ENCODE peak calls at places on chromosomes 13 and 19, in four cellular contexts. J, Q, V and N are unnamed samples.

GRCh38 chr19:45469132-45469834 is 1.5 kb downstream of the FOSB start:
- DNase-seq in J (peak; percentile 92), Q (peak; percentile 87), V (peak; percentile 94), N (peak; percentile 76)

GRCh38 chr13:99973163-99973785 is 1.7 kb upstream of the ZIC5 start:
- DNase-seq in J (peak; percentile 20), Q (no peak), V (no peak), N (no peak)

GRCh38 chr13:23558675-23559536 is 11.3 kb upstream of the TNFRSF19 start:
- DNase-seq in J (peak; percentile 31), Q (peak; percentile 97), V (no peak), N (peak; percentile 10)

GRCh38 chr19:4910594-4911273 is 1.4 kb downstream of the UHRF1 start:
- DNase-seq in J (peak; percentile 62), Q (no peak), V (no peak), N (no peak)

GRCh38 chr19:1213391-1214286 is 8.1 kb downstream of the STK11 start:
- DNase-seq in J (peak; percentile 57), Q (no peak), V (no peak), N (no peak)

GRCh38 chr19:30664358-30665058 is 292.3 kb downstream of the ZNF536 start:
- DNase-seq in J (peak; percentile 51), Q (peak; percentile 84), V (no peak), N (no peak)

GRCh38 chr19:36987091-36987490 is 71.0 kb downstream of the ZNF568 start:
- DNase-seq in J (no peak), Q (no peak), V (no peak), N (no peak)

GRCh38 chr19:11652492-11652891 is 55.2 kb downstream of the ZNF627 start:
- DNase-seq in J (no peak), Q (no peak), V (no peak), N (no peak)

GRCh38 chr13:31101511-31102170 is 60.1 kb downstream of the HSPH1 start:
- DNase-seq in J (no peak), Q (no peak), V (no peak), N (no peak)

GRCh38 chr19:10717356-10718204 is at the start of gene DNM2:
- DNase-seq in J (peak; percentile 96), Q (peak; percentile 100), V (peak; percentile 94), N (peak; percentile 100)

GRCh38 chr13:71278512-71278911 is 588.5 kb downstream of the DACH1 start:
- DNase-seq in J (no peak), Q (no peak), V (no peak), N (no peak)

GRCh38 chr13:74667656-74668055 is 533.5 kb upstream of the KLF12 start:
- DNase-seq in J (no peak), Q (no peak), V (no peak), N (no peak)

GRCh38 chr19:38392707-38393308 is 4.3 kb downstream of the SPRED3 start:
- DNase-seq in J (no peak), Q (peak; percentile 58), V (peak; percentile 62), N (no peak)

GRCh38 chr19:37948362-37948761 is 41.4 kb downstream of the SIPA1L3 start:
- DNase-seq in J (no peak), Q (no peak), V (no peak), N (no peak)

GRCh38 chr19:38044267-38045111 is 137.5 kb downstream of the SIPA1L3 start:
- DNase-seq in J (no peak), Q (no peak), V (no peak), N (no peak)

GRCh38 chr19:39319098-39319891 is 1.4 kb downstream of the LRFN1 start:
- DNase-seq in J (no peak), Q (no peak), V (no peak), N (no peak)

GRCh38 chr13:25847145-25847544 is 204.7 kb downstream of the SHISA2 start:
- DNase-seq in J (no peak), Q (no peak), V (no peak), N (no peak)

GRCh38 chr19:42253245-42254082 is 1.5 kb downstream of the ERF start:
- DNase-seq in J (peak; percentile 83), Q (peak; percentile 59), V (peak; percentile 87), N (no peak)

GRCh38 chr19:20247016-20247683 is 80.1 kb downstream of the ZNF486 start:
- DNase-seq in J (peak; percentile 62), Q (no peak), V (no peak), N (no peak)

GRCh38 chr19:46297700-46298476 is 1.0 kb downstream of the HIF3A start:
- DNase-seq in J (peak; percentile 55), Q (no peak), V (peak; percentile 54), N (no peak)

DNA sequence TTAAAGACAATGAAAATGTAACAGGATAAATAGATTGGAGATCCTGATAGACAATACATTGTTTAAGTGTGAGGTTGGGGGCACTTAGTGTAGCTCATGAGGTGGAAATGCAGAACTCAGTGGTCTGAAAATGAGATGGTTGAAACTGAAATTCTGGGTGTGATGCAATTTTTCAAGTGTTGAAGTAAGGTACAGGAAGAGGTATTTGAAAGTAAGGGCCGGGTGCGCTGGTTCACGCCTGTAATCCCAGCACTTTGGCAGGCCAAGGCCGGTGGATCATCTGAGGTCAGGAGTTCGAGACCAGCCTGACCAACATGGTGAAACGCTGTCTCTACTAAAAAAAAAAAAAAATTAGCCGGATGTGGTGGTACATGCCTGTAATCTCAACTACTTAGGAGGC is 113.0 kb downstream of the UFM1 start:
- DNase-seq in J (no peak), Q (no peak), V (no peak), N (no peak)
- TF ChIP-seq ELF1 in J (no peak), Q (no peak), V (no peak), N (no peak)

DNA sequence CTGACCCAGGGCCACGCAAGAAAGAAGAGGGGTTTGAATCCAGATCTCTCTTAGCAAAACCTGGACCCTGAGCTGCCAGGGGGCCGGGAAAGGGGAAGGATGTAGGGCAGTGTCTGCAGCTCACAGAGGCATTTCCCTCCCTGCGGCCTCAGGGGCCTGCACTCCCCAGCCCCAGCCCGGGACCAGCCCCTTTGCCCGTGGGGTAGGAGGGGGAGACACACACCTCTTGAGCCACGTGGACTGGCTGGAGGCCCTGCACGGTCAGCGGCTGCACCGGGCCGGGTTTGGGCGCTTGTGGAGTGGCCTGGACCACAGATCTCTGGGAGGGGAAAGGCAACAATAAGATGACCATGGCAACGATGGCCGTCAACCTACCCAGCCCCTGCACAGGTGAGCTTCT is 26.9 kb downstream of the RFX1 start:
- DNase-seq in J (no peak), Q (no peak), V (no peak), N (no peak)
- H3K4me3 ChIP-seq in J (no peak overlapping the region), Q (no peak overlapping the region), V (no peak overlapping the region), N (no peak overlapping the region)

GRCh38 chr13:20495087-20496023 is 30.3 kb downstream of the CRYL1 start:
- DNase-seq in J (peak; percentile 74), Q (peak; percentile 66), V (peak; percentile 54), N (peak; percentile 50)
- TF ChIP-seq ELF1 in J (no peak), Q (no peak), V (no peak), N (no peak)

GRCh38 chr13:48001127-48001881 is at the start of gene SUCLA2:
- DNase-seq in J (peak; percentile 99), Q (peak; percentile 92), V (peak; percentile 96), N (peak; percentile 59)
- H3K4me3 ChIP-seq in J (peak within 1 kb of the TSS; percentile 94), Q (peak within 1 kb of the TSS; percentile 94), V (peak within 1 kb of the TSS; percentile 90), N (peak within 1 kb of the TSS; percentile 97)

GRCh38 chr19:43765109-43765876 is 10.5 kb upstream of the SMG9 start:
- DNase-seq in J (no peak), Q (peak; percentile 30), V (peak; percentile 47), N (peak; percentile 93)
- TF ChIP-seq ELF1 in J (peak; percentile 51), Q (no peak), V (no peak), N (no peak)

DNA sequence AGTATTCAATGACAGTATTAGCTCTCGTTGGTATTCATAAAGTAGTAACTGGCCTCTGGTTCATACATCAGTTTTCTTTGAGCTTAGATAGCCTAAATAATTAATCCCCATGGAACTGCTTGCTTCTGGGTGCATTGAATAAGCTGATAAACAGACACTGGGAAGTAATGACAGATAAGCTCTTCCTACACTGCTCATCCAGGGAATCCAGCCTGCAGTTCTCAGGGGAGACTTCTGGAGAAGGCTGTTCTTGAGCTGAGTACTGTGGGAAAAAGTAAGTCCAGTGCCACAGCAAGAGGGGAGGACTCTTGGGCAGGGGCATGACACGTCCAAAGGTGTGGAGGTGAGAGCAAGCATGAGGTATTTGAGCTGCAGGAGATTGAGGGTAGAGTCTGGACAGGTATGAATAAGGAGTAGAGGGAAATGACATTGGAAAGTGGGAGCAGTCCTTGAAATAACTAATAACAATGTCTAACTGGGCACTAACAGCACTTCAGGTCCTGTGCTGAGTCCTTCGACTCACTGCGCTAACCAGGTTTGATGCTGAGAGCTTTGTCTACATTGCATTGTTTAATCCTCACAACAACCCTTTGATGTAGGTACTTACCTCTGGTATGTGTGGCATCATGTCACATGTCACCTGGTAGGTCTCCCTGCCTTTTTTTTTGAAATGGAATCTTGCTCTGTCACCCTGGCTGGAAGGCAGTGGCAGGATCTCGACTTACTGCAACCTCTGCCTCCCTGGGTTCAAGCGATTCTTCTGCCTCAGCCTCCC is 7.2 kb downstream of the GARRE1 start:
- DNase-seq in J (no peak), Q (peak; percentile 84), V (no peak), N (no peak)
- H3K4me3 ChIP-seq in J (no peak overlapping the region), Q (no peak overlapping the region), V (no peak overlapping the region), N (peak overlapping the region; percentile 35)

DNA sequence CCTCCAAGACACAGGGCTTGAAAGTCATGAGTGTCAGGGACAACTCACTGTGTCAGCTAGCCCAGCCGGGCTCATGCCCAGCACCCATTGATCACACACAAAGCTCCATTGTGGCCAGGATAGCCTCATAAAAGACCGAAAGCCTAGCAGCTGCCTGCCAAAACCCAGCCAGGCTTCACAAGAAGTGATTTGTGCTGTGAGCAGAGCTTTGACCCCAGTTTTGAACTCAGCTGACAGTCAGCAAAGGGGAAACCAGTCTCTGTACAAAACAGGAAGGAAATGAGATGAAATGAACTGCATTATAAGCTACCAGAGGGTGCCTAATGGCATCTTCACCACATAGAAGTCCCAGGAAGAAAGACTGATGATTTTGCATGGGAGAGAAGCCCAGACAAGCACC is 2.9 kb upstream of the RUBCNL start:
- DNase-seq in J (no peak), Q (peak; percentile 31), V (no peak), N (no peak)
- TF ChIP-seq ELF1 in J (no peak), Q (no peak), V (no peak), N (no peak)

GRCh38 chr13:77139311-77139710 is 112.4 kb upstream of the FBXL3 start:
- DNase-seq in J (no peak), Q (no peak), V (no peak), N (no peak)
- H3K4me3 ChIP-seq in J (no peak overlapping the region), Q (no peak overlapping the region), V (no peak overlapping the region), N (no peak overlapping the region)